ENCODE peak calls at places on chromosomes 5 and 9, in seven cellular contexts. J, I, P, H, V, Y and X are unnamed samples.
A peak's percentile ranks its signal among the peaks of the same experiment; 100 is the strongest.

GRCh38 chr5:82384025-82384750 is 106.0 kb upstream of the RPS23 start:
- DNase-seq in V (no peak), Y (no peak), P (peak; percentile 94), J (no peak), H (no peak), I (peak; percentile 38), X (no peak)

GRCh38 chr5:149546974-149547373 is 4.3 kb downstream of the CSNK1A1 start:
- DNase-seq in P (peak; percentile 17), J (peak; percentile 59), V (peak; percentile 81), Y (no peak), H (no peak), I (no peak), X (no peak)

GRCh38 chr5:56011835-56012234 is 17.1 kb upstream of the IL6ST start:
- DNase-seq in Y (no peak), I (peak; percentile 96), V (no peak), P (peak; percentile 92), J (no peak), H (peak; percentile 97), X (no peak)

GRCh38 chr5:98470747-98471146 is 302.7 kb upstream of the RGMB start:
- DNase-seq in H (no peak), P (no peak), V (no peak), J (no peak), Y (no peak), I (no peak), X (no peak)

GRCh38 chr5:151174612-151175101 is 17.1 kb upstream of the ANXA6 start:
- DNase-seq in I (no peak), H (no peak), J (no peak), P (no peak), Y (no peak), V (no peak), X (no peak)

GRCh38 chr9:20593551-20593950 is 28.7 kb downstream of the MLLT3 start:
- DNase-seq in V (no peak), I (peak; percentile 91), H (peak; percentile 81), P (peak; percentile 85), Y (no peak), J (no peak), X (no peak)

GRCh38 chr5:178496661-178497060 is 93.5 kb downstream of the COL23A1 start:
- DNase-seq in P (no peak), H (no peak), V (no peak), J (no peak), Y (no peak), I (no peak), X (no peak)

GRCh38 chr9:28810375-28811075 is 1237.2 kb upstream of the C9orf72 start:
- DNase-seq in J (no peak), P (peak; percentile 39), I (peak; percentile 14), V (no peak), Y (no peak), H (no peak), X (no peak)

GRCh38 chr5:179793470-179794139 is at the start of gene LTC4S:
- DNase-seq in Y (peak; percentile 90), J (no peak), I (peak; percentile 80), H (peak; percentile 27), V (peak; percentile 67), P (peak; percentile 73), X (no peak)

GRCh38 chr5:137137013-137137632 is 362.0 kb downstream of the SPOCK1 start:
- DNase-seq in J (no peak), P (peak; percentile 82), V (no peak), Y (no peak), I (peak; percentile 81), H (no peak), X (no peak)

GRCh38 chr5:42993516-42994284 is 46.4 kb downstream of the ANXA2R start:
- DNase-seq in P (peak; percentile 88), J (no peak), I (peak; percentile 81), H (peak; percentile 89), Y (no peak), V (no peak), X (no peak)

GRCh38 chr5:59587489-59588337 is 305.8 kb downstream of the PDE4D start:
- DNase-seq in Y (peak; percentile 65), H (peak; percentile 52), J (peak; percentile 71), V (peak; percentile 20), P (peak; percentile 87), I (peak; percentile 41), X (peak; percentile 79)

GRCh38 chr5:158273035-158273434 is 414.1 kb upstream of the CLINT1 start:
- DNase-seq in Y (no peak), I (no peak), H (no peak), J (no peak), P (no peak), V (no peak), X (peak; percentile 35)

GRCh38 chr9:28688172-28688571 is 1114.9 kb upstream of the C9orf72 start:
- DNase-seq in Y (no peak), P (no peak), I (no peak), H (no peak), V (no peak), J (no peak), X (no peak)

GRCh38 chr9:96423322-96423984 is 5.3 kb upstream of the ZNF367 start:
- DNase-seq in J (no peak), P (no peak), Y (no peak), I (no peak), V (no peak), H (no peak), X (no peak)

GRCh38 chr9:126475933-126476555 is 137.7 kb upstream of the LMX1B start:
- DNase-seq in I (no peak), Y (no peak), H (no peak), P (no peak), J (no peak), V (no peak), X (no peak)

GRCh38 chr5:55173696-55174101 is 722 bp upstream of the CDC20B start:
- DNase-seq in J (no peak), I (no peak), V (no peak), P (no peak), Y (no peak), H (no peak), X (no peak)

DNA sequence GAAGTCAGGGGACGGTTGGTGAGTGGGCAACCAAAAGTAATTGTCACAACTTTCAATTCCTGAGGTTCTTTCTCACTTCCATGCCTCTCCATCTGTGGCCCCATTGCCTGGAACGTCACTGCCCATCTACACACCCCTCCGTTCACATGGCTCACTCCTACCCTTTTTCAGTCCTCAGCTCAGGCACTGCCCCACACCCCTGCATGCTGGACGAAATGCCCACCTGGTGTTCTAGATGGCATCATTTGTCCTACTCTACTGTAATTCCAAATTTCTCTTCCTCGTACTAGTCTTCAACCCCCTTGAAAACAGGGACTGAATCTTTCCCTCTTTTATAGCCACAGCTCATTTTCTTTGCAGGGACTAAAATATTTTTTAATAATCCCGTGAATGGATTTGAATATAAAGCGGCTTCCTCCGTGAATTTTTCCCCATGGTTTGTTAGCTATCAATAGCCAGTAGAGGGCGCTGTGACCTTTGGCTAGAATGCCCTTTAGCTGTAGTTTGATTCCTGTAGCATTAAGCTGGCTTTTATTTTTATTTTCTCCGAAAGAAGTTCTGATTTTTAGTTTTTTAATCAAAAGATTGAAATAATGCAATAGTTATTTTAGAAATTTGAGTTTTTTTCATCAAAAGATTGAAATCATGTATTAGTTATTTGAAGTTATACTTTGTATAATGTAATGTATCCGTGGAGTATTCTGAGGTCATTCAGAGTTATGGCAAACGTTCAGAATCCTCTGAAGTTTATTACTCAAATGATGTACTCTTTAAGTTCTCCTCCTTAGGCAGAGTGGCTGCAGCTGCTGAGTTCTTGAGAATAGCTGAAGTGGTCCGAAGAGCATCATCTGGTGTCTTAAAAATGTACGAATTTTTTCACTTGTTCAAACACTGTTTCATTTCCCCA is 232.1 kb downstream of the SH3GL2 start:
- DNase-seq in J (peak; percentile 36), P (peak; percentile 31), H (peak; percentile 66), Y (peak; percentile 70), I (peak; percentile 80), V (peak; percentile 58), X (no peak)
- H3K4me3 ChIP-seq in J (no peak overlapping the region), P (no peak overlapping the region), H (no peak overlapping the region), Y (no peak overlapping the region), I (no peak overlapping the region), V (no peak overlapping the region), X (no peak overlapping the region)

DNA sequence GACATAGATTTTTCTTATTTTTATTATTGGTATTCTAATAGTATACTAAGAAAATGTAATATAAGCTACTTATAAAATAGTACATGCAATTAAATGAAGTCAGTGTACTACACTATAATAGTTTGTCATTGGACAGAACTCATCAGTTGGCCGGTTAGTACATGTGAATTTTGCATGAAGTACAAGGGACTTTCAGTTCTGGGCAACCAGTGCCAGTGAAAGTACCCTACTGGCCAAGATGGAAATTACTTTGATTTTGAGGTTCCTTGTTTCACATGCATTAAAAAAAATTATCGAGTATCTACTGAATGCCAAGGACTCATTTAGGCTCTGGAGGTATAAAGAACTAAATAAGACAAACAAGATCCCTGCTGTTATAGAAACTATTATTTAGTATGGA is 213.4 kb upstream of the ELL2 start:
- DNase-seq in P (no peak), V (no peak), J (no peak), Y (no peak), H (no peak), I (no peak), X (no peak)
- TF ChIP-seq CTCF in P (no peak), V (no peak), J (peak; percentile 22), Y (no peak), H (no peak), I (peak; percentile 23), X (peak; percentile 47)

GRCh38 chr5:132655821-132656773 is 1.9 kb upstream of the IL13 start:
- DNase-seq in P (peak; percentile 34), Y (no peak), J (no peak), I (peak; percentile 22), H (no peak), V (no peak), X (no peak)
- H3K4me3 ChIP-seq in P (peak overlapping the region; percentile 21), Y (peak overlapping the region; percentile 36), J (peak overlapping the region; percentile 12), I (peak overlapping the region; percentile 56), H (peak overlapping the region; percentile 38), V (peak overlapping the region; percentile 21), X (peak overlapping the region; percentile 34)

GRCh38 chr5:174755103-174755502 is 30.7 kb downstream of the MSX2 start:
- DNase-seq in P (peak; percentile 22), Y (no peak), H (peak; percentile 22), J (peak; percentile 34), V (no peak), I (peak; percentile 2), X (no peak)
- TF ChIP-seq CTCF in P (peak; percentile 20), Y (no peak), H (peak; percentile 48), J (peak; percentile 48), V (no peak), I (peak; percentile 29), X (peak; percentile 52)

DNA sequence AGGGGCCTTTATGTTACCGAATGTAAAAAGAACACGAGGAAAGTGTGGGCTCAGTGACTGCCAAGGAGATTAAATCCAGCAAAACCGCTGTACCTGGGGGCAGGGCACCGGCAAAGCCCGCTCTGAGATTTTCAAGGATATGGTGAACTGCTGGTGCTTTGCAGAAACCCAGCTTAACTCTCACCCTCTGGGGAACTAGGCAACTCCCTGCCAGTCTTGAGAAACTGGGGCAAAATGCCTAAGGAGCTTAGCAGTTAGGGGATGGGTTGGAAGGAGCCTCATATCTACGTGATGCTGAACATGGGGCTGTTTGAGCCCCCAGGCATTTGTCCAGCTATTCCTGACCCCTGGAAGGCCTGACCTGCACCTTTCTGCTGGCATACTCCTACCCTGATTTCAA is 108.6 kb upstream of the TBC1D2 start:
- DNase-seq in V (no peak), Y (no peak), H (no peak), P (no peak), J (no peak), I (no peak), X (peak; percentile 55)
- H3K4me3 ChIP-seq in V (no peak overlapping the region), Y (no peak overlapping the region), H (no peak overlapping the region), P (no peak overlapping the region), J (no peak overlapping the region), I (no peak overlapping the region), X (no peak overlapping the region)

GRCh38 chr9:71703172-71703872 is 65.0 kb downstream of the CEMIP2 start:
- DNase-seq in P (no peak), V (no peak), J (no peak), Y (no peak), I (no peak), H (no peak), X (no peak)
- TF ChIP-seq CTCF in P (no peak), V (no peak), J (no peak), Y (no peak), I (no peak), H (no peak), X (no peak)